ENCODE peak calls at places on chromosome 10, in five cellular contexts. I is EH; K is central memory CD4-positive, alpha-beta T cell; W is mucosa of descending colon; V is RCC 7860. P is an unnamed sample.
A peak's percentile ranks its signal among the peaks of the same experiment; 100 is the strongest.

GRCh38 chr10:45408421-45409319 is 34.7 kb downstream of the ALOX5 start:
- DNase-seq in W (no peak), V (no peak), K (no peak), I (no peak), P (peak; percentile 56)

GRCh38 chr10:77553311-77553710 is 84.3 kb downstream of the KCNMA1 start:
- DNase-seq in K (no peak), V (no peak), W (no peak), I (no peak), P (peak; percentile 20)

GRCh38 chr10:88582806-88583583 is at the start of gene RNLS:
- DNase-seq in V (no peak), K (peak; percentile 56), W (peak; percentile 84), I (peak; percentile 62), P (peak; percentile 77)

GRCh38 chr10:124472071-124472470 is 10.4 kb downstream of the LHPP start:
- DNase-seq in K (no peak), I (no peak), W (no peak), V (no peak), P (no peak)

GRCh38 chr10:49748006-49748405 is 14.1 kb downstream of the OGDHL start:
- DNase-seq in W (no peak), K (no peak), V (no peak), I (no peak), P (no peak)

GRCh38 chr10:5624701-5625100 is 41.7 kb downstream of the ASB13 start:
- DNase-seq in W (no peak), K (no peak), I (no peak), V (no peak), P (no peak)

GRCh38 chr10:17123062-17123661 is 6.4 kb downstream of the CUBN start:
- DNase-seq in V (peak; percentile 64), I (peak; percentile 89), K (no peak), W (no peak), P (no peak)

GRCh38 chr10:88395677-88396076 is 187.4 kb downstream of the RNLS start:
- DNase-seq in K (no peak), V (no peak), W (no peak), I (peak; percentile 24), P (no peak)

GRCh38 chr10:125333769-125334168 is 173.4 kb upstream of the CTBP2 start:
- DNase-seq in V (no peak), I (no peak), K (no peak), W (no peak), P (no peak)